ENCODE peak calls at places on chromosomes 12 and 14, in four cellular contexts. X is IMR-90, R is neuronal stem cell, Y is H9. G is an unnamed sample.
A peak's percentile ranks its signal among the peaks of the same experiment; 100 is the strongest.

GRCh38 chr14:35404246-35404495 is 378 bp downstream of the NFKBIA start:
- DNase-seq in R (no peak), X (no peak), Y (no peak), G (no peak)

GRCh38 chr14:93047661-93048060 is 68.1 kb downstream of the ITPK1 start:
- DNase-seq in Y (no peak), X (no peak), R (no peak), G (no peak)

GRCh38 chr12:18239561-18239960 is 21.8 kb upstream of the PIK3C2G start:
- DNase-seq in Y (no peak), R (no peak), X (no peak), G (peak; percentile 25)

GRCh38 chr12:101759396-101760047 is 20.3 kb upstream of the SYCP3 start:
- DNase-seq in R (no peak), X (peak; percentile 35), Y (no peak), G (peak; percentile 47)

GRCh38 chr14:68716698-68717097 is 76.2 kb downstream of the ZFP36L1 start:
- DNase-seq in X (no peak), Y (no peak), R (no peak), G (no peak)

GRCh38 chr12:89679631-89680030 is 29.0 kb downstream of the ATP2B1 start:
- DNase-seq in X (no peak), R (no peak), Y (no peak), G (no peak)

GRCh38 chr12:30357712-30358111 is 338.0 kb downstream of the IPO8 start:
- DNase-seq in X (no peak), Y (no peak), R (no peak), G (peak; percentile 47)

GRCh38 chr12:100533326-100533725 is 40.2 kb upstream of the GAS2L3 start:
- DNase-seq in R (no peak), X (no peak), Y (no peak), G (no peak)

GRCh38 chr12:34303091-34303870 is 281.0 kb downstream of the ALG10 start:
- DNase-seq in Y (no peak), R (no peak), X (no peak), G (no peak)

GRCh38 chr12:50678650-50679049 is 85.3 kb upstream of the ATF1 start:
- DNase-seq in Y (no peak), X (no peak), R (no peak), G (no peak)

GRCh38 chr12:97306121-97306520 is 156.5 kb upstream of the RMST start:
- DNase-seq in R (no peak), X (no peak), Y (no peak), G (no peak)

GRCh38 chr12:124027753-124028559 is 54.9 kb downstream of the ZNF664 start:
- DNase-seq in Y (peak; percentile 26), X (no peak), R (no peak), G (no peak)

GRCh38 chr12:77214136-77214535 is 148.8 kb upstream of the E2F7 start:
- DNase-seq in X (peak; percentile 70), R (no peak), Y (no peak), G (no peak)

GRCh38 chr12:22406622-22407021 is 72.1 kb upstream of the ST8SIA1 start:
- DNase-seq in Y (no peak), X (no peak), R (no peak), G (no peak)

GRCh38 chr12:6206327-6206726 is 6.1 kb downstream of the CD9 start:
- DNase-seq in X (no peak), R (no peak), Y (no peak), G (no peak)

GRCh38 chr12:6207254-6207942 is 7.2 kb downstream of the CD9 start:
- DNase-seq in R (no peak), Y (no peak), X (no peak), G (no peak)

GRCh38 chr12:6205144-6205539 is 4.9 kb downstream of the CD9 start:
- DNase-seq in Y (peak; percentile 91), R (no peak), X (no peak), G (no peak)

GRCh38 chr12:6204533-6205143 is 4.4 kb downstream of the CD9 start:
- DNase-seq in R (no peak), X (no peak), Y (no peak), G (no peak)

GRCh38 chr12:6205761-6206160 is 5.6 kb downstream of the CD9 start:
- DNase-seq in Y (no peak), R (no peak), X (no peak), G (no peak)
- H3K4me1 ChIP-seq in Y (peaks cover 42% of the 10 kb centered on the region), R (peaks cover 9% of the 10 kb centered on the region), X (peaks cover 14% of the 10 kb centered on the region), G (peaks cover 30% of the 10 kb centered on the region)

GRCh38 chr14:81172353-81172752 is 48.4 kb downstream of the GTF2A1 start:
- DNase-seq in X (peak; percentile 30), R (no peak), Y (no peak), G (no peak)

GRCh38 chr14:81176224-81176623 is 44.5 kb downstream of the GTF2A1 start:
- DNase-seq in R (no peak), X (no peak), Y (no peak), G (no peak)

GRCh38 chr14:81172881-81173280 is 47.9 kb downstream of the GTF2A1 start:
- DNase-seq in Y (no peak), R (no peak), X (peak; percentile 22), G (peak; percentile 17)

GRCh38 chr14:81178063-81178462 is 42.7 kb downstream of the GTF2A1 start:
- DNase-seq in Y (no peak), R (no peak), X (no peak), G (no peak)
- H3K4me2 ChIP-seq in Y (no peak overlapping the region), R (no peak overlapping the region), X (no peak overlapping the region), G (no peak overlapping the region)

DNA sequence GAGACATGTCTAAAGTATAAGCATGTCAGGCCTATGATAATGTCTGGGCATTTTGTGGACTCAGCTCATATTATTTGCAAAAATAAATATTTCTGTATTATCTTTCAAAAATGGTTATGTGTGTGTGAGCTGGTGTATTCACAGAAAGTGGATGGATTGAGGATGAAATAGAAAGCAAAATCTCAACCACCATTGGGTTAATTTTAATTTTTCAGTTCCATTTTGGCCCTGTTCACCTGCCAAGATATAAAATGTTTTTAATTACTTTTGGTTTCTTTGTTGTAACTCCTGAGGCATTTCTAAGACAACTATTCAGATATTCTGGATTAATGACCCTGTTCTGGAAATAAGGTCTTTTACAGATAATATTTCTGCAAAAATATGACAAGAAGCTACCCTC is 232.7 kb upstream of the PPFIA2 start:
- DNase-seq in Y (no peak), X (no peak), R (no peak), G (no peak)
- H3K18ac ChIP-seq in Y (no peak overlapping the region), X (no peak overlapping the region), R (no peak overlapping the region), G (no peak overlapping the region)

DNA sequence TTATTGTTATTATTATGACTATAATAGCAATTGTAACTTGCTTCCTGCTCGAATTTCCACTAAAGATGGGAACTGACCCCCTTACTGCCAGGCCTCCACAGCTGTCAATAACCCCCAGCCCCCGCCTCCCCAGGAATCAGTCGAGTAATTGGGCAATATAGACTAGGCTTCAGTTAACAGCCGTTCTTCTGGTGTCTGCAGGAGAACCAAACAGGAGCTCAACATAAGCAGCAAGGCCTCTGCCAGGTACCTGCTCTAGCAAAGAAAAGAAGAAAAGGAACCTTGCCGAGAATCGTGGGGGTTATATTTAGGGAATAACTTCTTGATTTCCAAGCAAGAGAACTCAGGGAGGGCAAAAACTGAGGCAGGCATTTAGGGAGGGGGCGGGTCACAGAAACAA is 21.8 kb downstream of the HOXC4 start:
- DNase-seq in R (no peak), Y (peak; percentile 39), X (no peak), G (no peak)
- H3K4me1 ChIP-seq in R (no peaks in the 10 kb centered on the region), Y (peaks cover 3% of the 10 kb centered on the region), X (no peaks in the 10 kb centered on the region), G (peaks cover 2% of the 10 kb centered on the region)

GRCh38 chr12:47393403-47393790 is 312.4 kb downstream of the RPAP3 start:
- DNase-seq in R (no peak), Y (no peak), X (peak; percentile 20), G (no peak)
- H3K4me2 ChIP-seq in R (no peak overlapping the region), Y (no peak overlapping the region), X (peak overlapping the region; percentile 64), G (no peak overlapping the region)

DNA sequence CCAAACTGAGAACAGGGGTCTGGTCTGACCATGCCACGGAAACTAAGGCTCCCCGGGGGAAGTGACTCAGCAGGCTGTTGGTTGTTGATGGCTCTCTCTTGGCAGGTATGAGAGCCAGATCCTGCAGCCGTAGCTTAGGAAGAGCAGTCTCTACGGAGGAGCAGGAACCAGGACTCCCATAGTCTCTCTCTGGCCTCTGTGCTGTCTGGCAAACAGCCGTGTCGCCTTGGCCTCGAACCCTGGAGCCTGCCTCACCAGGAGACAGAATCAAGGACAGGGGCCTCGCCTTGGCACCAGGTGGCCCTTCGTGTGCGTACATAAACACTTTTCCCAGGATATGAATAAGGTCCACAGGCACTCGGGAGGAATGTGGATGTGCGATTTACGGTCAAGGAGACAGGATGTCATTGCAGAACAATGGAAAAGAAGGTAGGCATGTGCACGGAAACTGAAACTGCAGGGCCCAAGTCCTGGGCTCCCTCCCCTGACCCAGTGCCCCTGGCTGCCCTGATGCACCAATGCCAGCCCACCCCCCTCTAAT is 7.9 kb downstream of the VWF start:
- DNase-seq in Y (no peak), R (no peak), X (peak; percentile 15), G (peak; percentile 66)
- H3K18ac ChIP-seq in Y (no peak overlapping the region), R (peak overlapping the region; percentile 15), X (no peak overlapping the region), G (peak overlapping the region; percentile 69)

GRCh38 chr12:84732941-84733340 is 179.7 kb downstream of the SLC6A15 start:
- DNase-seq in R (no peak), Y (no peak), X (no peak), G (no peak)

GRCh38 chr12:84727964-84728363 is 184.6 kb downstream of the SLC6A15 start:
- DNase-seq in Y (peak; percentile 32), R (no peak), X (no peak), G (no peak)

DNA sequence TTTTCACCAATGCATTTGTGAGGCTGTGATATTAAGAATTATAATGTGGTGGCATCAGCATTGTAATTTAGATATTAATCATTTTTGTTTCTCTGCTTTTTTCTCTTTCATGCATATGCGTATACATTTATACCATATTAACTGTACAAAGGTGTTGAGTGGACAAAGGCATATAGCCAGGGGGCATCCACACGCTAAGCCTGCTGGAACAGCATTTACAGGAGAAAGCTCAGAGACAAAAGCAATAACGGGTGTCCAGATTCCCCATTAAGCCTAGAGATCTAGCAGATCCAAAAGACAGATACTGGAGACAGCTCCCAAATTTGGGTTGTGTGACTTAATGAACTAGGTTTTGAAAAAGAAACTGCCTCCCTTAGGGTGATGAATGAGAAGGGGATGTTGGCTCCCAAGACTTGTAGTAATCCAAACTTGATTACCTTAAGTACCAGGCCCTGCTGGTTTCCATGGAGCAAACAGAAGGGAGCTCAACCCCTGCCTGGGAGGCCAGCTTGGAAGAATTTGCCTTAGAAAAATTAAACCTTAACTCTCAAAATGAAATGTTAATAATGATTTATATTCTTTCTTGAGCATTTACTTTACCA is 181.9 kb downstream of the SLC6A15 start:
- DNase-seq in X (no peak), Y (peak; percentile 35), R (no peak), G (no peak)
- H3K4me1 ChIP-seq in X (no peaks in the 10 kb centered on the region), Y (peaks cover 8% of the 10 kb centered on the region), R (no peaks in the 10 kb centered on the region), G (no peaks in the 10 kb centered on the region)